ENCODE peak calls at places on chromosomes 3 and 15, in five cellular contexts. V, N, W, Z and O are unnamed samples.

GRCh38 chr3:125048282-125048681 is 7.5 kb downstream of the HEG1 start:
- DNase-seq in V (no peak), N (no peak), W (no peak), Z (no peak), O (no peak)

GRCh38 chr3:46903341-46904302 is 26.1 kb downstream of the PTH1R start:
- DNase-seq in V (no peak), N (no peak), W (no peak), Z (no peak), O (no peak)

GRCh38 chr3:26449996-26450395 is 172.6 kb upstream of the LRRC3B start:
- DNase-seq in V (no peak), N (no peak), W (no peak), Z (no peak), O (no peak)

GRCh38 chr15:41926184-41927056 is 32.6 kb upstream of the SPTBN5 start:
- DNase-seq in V (no peak), N (no peak), W (peak), Z (no peak), O (no peak)

GRCh38 chr3:43971486-43971885 is 270.2 kb upstream of the TOPAZ1 start:
- DNase-seq in V (no peak), N (peak), W (no peak), Z (no peak), O (no peak)

GRCh38 chr15:68279779-68280745 is 2.5 kb downstream of the FEM1B start:
- DNase-seq in V (no peak), N (no peak), W (peak), Z (no peak), O (no peak)

GRCh38 chr15:31080618-31081017 is 20.9 kb downstream of the TRPM1 start:
- DNase-seq in V (peak), N (peak), W (peak), Z (no peak), O (peak)

GRCh38 chr15:31248263-31248662 is 78.4 kb upstream of the KLF13 start:
- DNase-seq in V (no peak), N (no peak), W (no peak), Z (no peak), O (no peak)

GRCh38 chr15:68434021-68434420 is 2.1 kb upstream of the ITGA11 start:
- DNase-seq in V (no peak), N (peak), W (peak), Z (no peak), O (no peak)

GRCh38 chr3:72694398-72694797 is 153.8 kb downstream of the SHQ1 start:
- DNase-seq in V (no peak), N (no peak), W (no peak), Z (no peak), O (no peak)

GRCh38 chr15:79635149-79635771 is 203.1 kb downstream of the MINAR1 start:
- DNase-seq in V (no peak), N (no peak), W (no peak), Z (no peak), O (peak)

GRCh38 chr15:57319226-57319918 is 56.9 kb upstream of the CGNL1 start:
- DNase-seq in V (no peak), N (no peak), W (no peak), Z (no peak), O (no peak)

GRCh38 chr3:171390531-171390930 is 69.7 kb downstream of the TNIK start:
- DNase-seq in V (no peak), N (no peak), W (no peak), Z (no peak), O (no peak)

GRCh38 chr3:107685383-107685782 is 162.6 kb downstream of the BBX start:
- DNase-seq in V (no peak), N (no peak), W (no peak), Z (no peak), O (no peak)

GRCh38 chr15:71542836-71543235 is 267.5 kb upstream of the NR2E3 start:
- DNase-seq in V (no peak), N (no peak), W (no peak), Z (no peak), O (no peak)

GRCh38 chr3:172237121-172237742 is 197.9 kb downstream of the FNDC3B start:
- DNase-seq in V (no peak), N (no peak), W (no peak), Z (no peak), O (no peak)

GRCh38 chr3:182568756-182569155 is 224.5 kb upstream of the ATP11B start:
- DNase-seq in V (no peak), N (no peak), W (no peak), Z (no peak), O (no peak)

GRCh38 chr3:195267096-195267495 is 3.9 kb downstream of the XXYLT1 start:
- DNase-seq in V (no peak), N (no peak), W (no peak), Z (no peak), O (no peak)

GRCh38 chr15:84914351-84914750 is 29.9 kb downstream of the SLC28A1 start:
- DNase-seq in V (no peak), N (no peak), W (no peak), Z (no peak), O (no peak)
- H3K27ac ChIP-seq in V (no peak), N (peak), W (peak), Z (peak), O (peak)

DNA sequence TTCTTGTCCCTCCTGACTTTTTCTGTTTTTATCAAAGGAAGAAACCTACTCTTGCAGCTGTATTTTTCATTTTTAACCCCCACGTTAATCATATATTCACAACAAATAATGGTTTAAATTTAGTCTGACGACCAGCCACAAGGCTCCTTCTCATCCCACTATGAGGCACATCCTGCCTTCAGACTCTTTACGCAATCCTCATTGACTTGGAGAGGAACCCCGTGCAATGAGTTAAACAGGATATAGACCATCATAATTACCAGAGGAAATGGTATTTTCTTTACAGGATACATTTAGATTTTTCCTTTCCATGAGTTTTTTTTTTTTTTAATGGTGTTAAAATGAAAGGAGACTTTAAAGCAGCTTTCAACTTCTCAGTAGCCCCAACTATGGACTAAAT is 68.5 kb downstream of the WWTR1 start:
- DNase-seq in V (no peak), N (no peak), W (no peak), Z (no peak), O (no peak)
- H3K27ac ChIP-seq in V (no peak), N (peak), W (peak), Z (no peak), O (peak)

DNA sequence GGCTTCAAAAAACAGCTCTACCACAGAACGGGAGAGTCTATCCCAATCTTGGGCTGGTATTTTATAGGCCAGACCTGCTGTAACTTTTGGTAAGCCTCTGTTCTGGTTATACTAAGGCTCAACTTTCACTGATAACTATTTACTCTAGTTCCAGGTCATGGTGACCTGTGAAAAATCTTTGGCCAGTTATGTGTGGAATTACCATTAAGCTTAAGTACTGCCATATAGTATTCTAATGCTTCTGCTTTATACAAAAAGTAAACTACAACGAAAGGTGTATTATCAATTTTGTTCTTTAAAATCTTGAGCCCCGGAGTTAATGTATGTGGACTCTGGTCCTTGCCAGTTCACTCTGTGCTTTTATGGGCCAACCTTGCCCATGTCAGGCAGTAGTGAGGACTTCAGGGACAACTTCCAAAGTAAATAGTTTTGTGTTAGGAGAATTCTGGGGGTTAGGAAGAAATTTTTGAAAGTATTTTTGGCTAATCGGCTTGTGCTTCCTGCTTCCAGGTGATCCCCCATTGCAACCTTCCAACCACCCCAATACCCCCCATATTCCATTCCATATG is 6.4 kb downstream of the SIAH2 start:
- DNase-seq in V (no peak), N (no peak), W (no peak), Z (no peak), O (peak)
- H3K27ac ChIP-seq in V (no peak), N (no peak), W (no peak), Z (no peak), O (peak)

GRCh38 chr15:62841891-62842559 is 200.5 kb upstream of the TPM1 start:
- DNase-seq in V (no peak), N (no peak), W (no peak), Z (no peak), O (no peak)
- H3K27ac ChIP-seq in V (no peak), N (peak), W (peak), Z (no peak), O (peak)

GRCh38 chr3:123741058-123741511 is 143.0 kb downstream of the MYLK start:
- DNase-seq in V (no peak), N (no peak), W (no peak), Z (no peak), O (no peak)
- H3K27ac ChIP-seq in V (no peak), N (no peak), W (no peak), Z (no peak), O (no peak)

DNA sequence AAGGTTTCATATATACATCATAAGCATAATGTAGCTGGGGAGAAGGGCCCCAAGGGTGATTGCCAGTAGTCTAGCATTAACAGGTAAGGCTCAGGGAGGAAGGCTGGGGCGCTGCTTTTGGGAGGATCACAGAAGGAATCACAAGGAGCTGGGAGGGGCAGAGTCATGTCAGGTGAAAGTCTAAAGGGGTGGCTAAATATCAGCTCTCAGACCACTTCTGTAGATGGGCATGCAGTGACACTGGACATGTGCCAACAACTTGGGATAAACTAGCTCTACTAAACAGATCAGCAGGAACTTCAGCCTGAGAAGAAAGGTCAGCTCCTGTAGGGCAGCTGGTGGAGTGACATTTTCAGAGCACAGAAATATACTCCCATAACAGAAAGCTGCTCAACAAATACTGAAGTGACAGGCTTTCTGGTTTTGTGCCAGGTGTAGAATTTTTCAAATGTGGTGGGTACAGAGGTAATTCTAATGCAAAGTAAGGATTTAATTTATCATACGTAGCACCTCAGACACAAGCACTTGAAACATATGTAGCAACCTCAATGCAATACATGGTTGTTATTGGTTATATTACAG is 79.4 kb downstream of the PEX5L start:
- DNase-seq in V (no peak), N (no peak), W (no peak), Z (no peak), O (no peak)
- H3K27ac ChIP-seq in V (no peak), N (no peak), W (no peak), Z (no peak), O (no peak)

DNA sequence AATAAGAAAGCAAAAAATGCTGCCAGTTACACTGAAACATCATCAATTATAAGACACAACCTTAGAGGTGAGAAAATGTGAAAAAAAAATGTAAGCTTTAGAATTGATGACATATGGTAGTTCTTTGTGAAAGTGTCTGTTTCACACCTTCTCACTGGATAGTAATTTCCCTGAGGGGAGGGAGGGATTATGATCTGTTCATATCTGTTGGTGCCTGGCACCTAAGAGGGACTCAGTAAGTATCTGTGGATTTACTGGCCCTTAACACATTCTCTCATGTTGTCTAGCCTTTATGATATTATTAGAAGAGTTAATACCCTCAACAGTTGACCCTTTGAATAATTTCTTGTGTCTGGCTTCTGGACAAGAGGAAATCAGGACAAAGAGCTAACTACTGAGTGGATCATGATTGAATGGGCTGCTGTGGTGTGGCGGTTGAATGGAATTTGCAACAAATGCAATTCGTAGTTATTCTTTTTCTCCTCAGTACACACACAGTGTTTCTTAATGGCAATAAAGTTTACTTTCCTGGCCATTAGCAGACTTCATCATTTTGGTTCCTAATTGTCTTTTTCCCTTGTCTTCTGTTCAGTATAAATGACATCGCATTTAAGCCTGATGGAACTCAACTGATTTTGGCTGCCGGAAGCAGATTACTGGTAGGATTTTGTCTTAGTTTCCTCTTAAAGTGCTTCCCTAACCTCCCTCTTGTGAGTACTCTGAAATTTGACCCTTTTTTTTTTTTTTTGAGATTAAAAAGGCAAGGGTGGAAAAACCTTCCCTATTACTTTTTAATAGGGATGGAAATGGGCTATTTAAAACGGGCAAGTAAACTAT is 9.5 kb downstream of the IFT122 start:
- DNase-seq in V (no peak), N (no peak), W (no peak), Z (no peak), O (no peak)
- H3K27ac ChIP-seq in V (peak), N (peak), W (no peak), Z (peak), O (no peak)

GRCh38 chr3:127172211-127172610 is 20.7 kb upstream of the PRR23E start:
- DNase-seq in V (no peak), N (peak), W (no peak), Z (no peak), O (no peak)
- H3K27ac ChIP-seq in V (no peak), N (no peak), W (no peak), Z (no peak), O (no peak)

DNA sequence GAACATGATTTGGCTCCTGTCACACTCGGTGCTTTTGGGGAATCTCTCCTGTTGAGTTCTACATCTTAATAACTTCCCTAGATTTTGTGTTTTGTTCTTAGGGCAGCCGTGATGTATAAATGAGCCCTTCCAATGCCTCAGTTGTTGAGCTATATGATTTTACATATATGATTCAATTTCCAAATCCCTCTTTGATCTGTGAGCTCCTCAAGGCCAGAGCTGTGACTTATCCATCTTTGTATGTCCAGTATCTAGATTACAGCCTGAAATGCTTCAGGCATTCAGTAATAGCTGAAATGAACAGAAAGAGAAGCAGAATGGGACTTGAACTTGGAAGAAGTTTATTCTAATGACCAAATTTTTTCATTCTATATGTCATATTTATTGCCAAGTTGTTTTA is 26.6 kb downstream of the CGGBP1 start:
- DNase-seq in V (no peak), N (no peak), W (no peak), Z (no peak), O (no peak)
- H3K27ac ChIP-seq in V (no peak), N (peak), W (peak), Z (peak), O (peak)

GRCh38 chr3:97958796-97959195 is 13.4 kb downstream of the RIOX2 start:
- DNase-seq in V (no peak), N (no peak), W (no peak), Z (no peak), O (no peak)

GRCh38 chr3:97958396-97958795 is 13.8 kb downstream of the RIOX2 start:
- DNase-seq in V (no peak), N (no peak), W (no peak), Z (no peak), O (no peak)

GRCh38 chr3:97957617-97958311 is 14.5 kb downstream of the RIOX2 start:
- DNase-seq in V (no peak), N (no peak), W (peak), Z (no peak), O (no peak)

GRCh38 chr3:97954193-97954827 is 17.9 kb downstream of the RIOX2 start:
- DNase-seq in V (no peak), N (no peak), W (no peak), Z (no peak), O (no peak)

DNA sequence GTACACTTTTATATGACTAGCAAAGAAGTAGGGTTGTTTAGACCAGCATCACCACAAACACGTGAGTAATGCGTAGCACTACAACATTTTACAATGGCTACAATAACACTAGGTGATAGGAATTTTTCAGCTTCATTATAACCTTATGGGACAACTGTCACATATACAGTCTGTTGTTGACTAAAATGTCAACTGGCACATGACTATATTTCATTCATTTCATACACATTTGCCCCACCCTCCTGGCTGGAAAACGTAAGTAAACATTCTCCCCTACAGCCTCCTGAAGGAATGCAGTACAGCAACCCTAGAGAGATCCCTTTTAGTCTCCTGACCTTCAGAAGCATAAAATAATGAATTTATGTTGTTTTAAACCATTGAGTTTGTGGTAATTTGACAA is 16.2 kb downstream of the RIOX2 start:
- DNase-seq in V (no peak), N (no peak), W (no peak), Z (no peak), O (no peak)
- H3K27ac ChIP-seq in V (no peak), N (no peak), W (no peak), Z (no peak), O (no peak)